ENCODE peak calls at places on chromosomes 12 and 14, in four cellular contexts. One of them, this sample, is unnamed.

GRCh38 chr12:43011383-43011926 is 421.9 kb upstream of the PRICKLE1 start:
- DNase-seq in A549: no peak
- DNase-seq in K562: no peak
- DNase-seq in WTC11: no peak
- DNase-seq in this sample: no peak

GRCh38 chr12:116002890-116003536 is 274.5 kb downstream of the MED13L start:
- DNase-seq in K562: no peak
- DNase-seq in WTC11: no peak
- DNase-seq in A549: no peak
- DNase-seq in this sample: no peak

GRCh38 chr12:1978078-1978477 is 26.2 kb downstream of the DCP1B start:
- DNase-seq in WTC11: no peak
- DNase-seq in A549: no peak
- DNase-seq in K562: no peak
- DNase-seq in this sample: no peak

GRCh38 chr12:42135264-42135814 is 9.3 kb downstream of the GXYLT1 start:
- DNase-seq in WTC11: no peak
- DNase-seq in A549: no peak
- DNase-seq in K562: no peak
- DNase-seq in this sample: no peak

GRCh38 chr12:57620936-57621496 is 9.8 kb downstream of the ARHGEF25 start:
- DNase-seq in K562: no peak
- DNase-seq in WTC11: no peak
- DNase-seq in A549: no peak
- DNase-seq in this sample: no peak

GRCh38 chr14:34266344-34266743 is 195.7 kb downstream of the SPTSSA start:
- DNase-seq in A549: no peak
- DNase-seq in WTC11: no peak
- DNase-seq in K562: no peak
- DNase-seq in this sample: no peak

GRCh38 chr12:68617160-68617926 is 6.6 kb downstream of the RAP1B start:
- DNase-seq in A549: no peak
- DNase-seq in WTC11: no peak
- DNase-seq in K562: no peak
- DNase-seq in this sample: no peak

GRCh38 chr14:103078860-103079587 is 5.0 kb upstream of the LBHD2 start:
- DNase-seq in K562: no peak
- DNase-seq in WTC11: no peak
- DNase-seq in A549: no peak
- DNase-seq in this sample: no peak

GRCh38 chr12:28024231-28024995 is 51.9 kb upstream of the PTHLH start:
- DNase-seq in WTC11: no peak
- DNase-seq in K562: no peak
- DNase-seq in A549: no peak
- DNase-seq in this sample: no peak

GRCh38 chr14:104776961-104777807 is 18.4 kb downstream of the AKT1 start:
- DNase-seq in WTC11: peak
- DNase-seq in K562: no peak
- DNase-seq in A549: no peak
- DNase-seq in this sample: no peak

GRCh38 chr14:79581912-79582576 is 629.3 kb downstream of the DIO2 start:
- DNase-seq in WTC11: no peak
- DNase-seq in A549: no peak
- DNase-seq in K562: no peak
- DNase-seq in this sample: no peak

GRCh38 chr14:79476552-79476951 is 734.8 kb downstream of the DIO2 start:
- DNase-seq in K562: no peak
- DNase-seq in A549: no peak
- DNase-seq in WTC11: no peak
- DNase-seq in this sample: no peak

GRCh38 chr12:128455849-128456248 is 188.9 kb downstream of the TMEM132C start:
- DNase-seq in K562: no peak
- DNase-seq in A549: no peak
- DNase-seq in WTC11: no peak
- DNase-seq in this sample: no peak

GRCh38 chr12:21769311-21769710 is 5.2 kb downstream of the KCNJ8 start:
- DNase-seq in WTC11: no peak
- DNase-seq in K562: no peak
- DNase-seq in A549: no peak
- DNase-seq in this sample: no peak

DNA sequence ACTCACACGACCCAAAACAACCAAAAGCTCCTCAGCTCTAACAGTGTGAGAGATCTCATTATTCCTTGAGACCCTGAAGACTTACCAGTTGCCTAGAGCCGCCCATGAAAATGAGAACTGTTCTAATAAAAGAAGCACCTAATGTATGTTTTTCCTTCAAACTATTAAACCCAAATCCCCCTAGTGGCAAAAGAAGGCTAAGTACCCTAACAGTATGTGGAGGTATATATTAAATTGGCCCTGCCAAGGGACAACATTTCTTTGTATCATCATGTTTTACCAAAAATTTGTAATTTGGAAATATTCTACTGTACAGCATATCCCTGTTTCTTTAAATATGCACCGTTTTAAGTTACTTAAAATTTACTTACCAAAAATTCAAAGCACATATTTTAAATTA is 38.0 kb upstream of the PPFIA2 start:
- DNase-seq in K562: no peak
- DNase-seq in WTC11: no peak
- DNase-seq in A549: peak
- DNase-seq in this sample: peak
- TF ChIP-seq NR3C1 in K562: no peak
- TF ChIP-seq NR3C1 in WTC11: no peak
- TF ChIP-seq NR3C1 in A549: no peak
- TF ChIP-seq NR3C1 in this sample: no peak

GRCh38 chr12:76876696-76877229 is 2.1 kb downstream of the CSRP2 start:
- DNase-seq in K562: no peak
- DNase-seq in A549: no peak
- DNase-seq in WTC11: no peak
- DNase-seq in this sample: no peak

GRCh38 chr12:76880156-76881023 is 1.6 kb upstream of the CSRP2 start:
- DNase-seq in K562: no peak
- DNase-seq in A549: no peak
- DNase-seq in WTC11: no peak
- DNase-seq in this sample: peak

GRCh38 chr12:76879710-76880025 is 849 bp upstream of the CSRP2 start:
- DNase-seq in A549: no peak
- DNase-seq in K562: no peak
- DNase-seq in WTC11: no peak
- DNase-seq in this sample: no peak

GRCh38 chr12:76878899-76879709 is at the start of gene CSRP2:
- DNase-seq in A549: peak
- DNase-seq in K562: peak
- DNase-seq in WTC11: peak
- DNase-seq in this sample: peak

GRCh38 chr12:76878045-76878898 is 547 bp downstream of the CSRP2 start:
- DNase-seq in A549: peak
- DNase-seq in K562: peak
- DNase-seq in WTC11: peak
- DNase-seq in this sample: peak
- TF ChIP-seq NR3C1 in A549: no peak
- TF ChIP-seq NR3C1 in K562: no peak
- TF ChIP-seq NR3C1 in WTC11: no peak
- TF ChIP-seq NR3C1 in this sample: no peak

DNA sequence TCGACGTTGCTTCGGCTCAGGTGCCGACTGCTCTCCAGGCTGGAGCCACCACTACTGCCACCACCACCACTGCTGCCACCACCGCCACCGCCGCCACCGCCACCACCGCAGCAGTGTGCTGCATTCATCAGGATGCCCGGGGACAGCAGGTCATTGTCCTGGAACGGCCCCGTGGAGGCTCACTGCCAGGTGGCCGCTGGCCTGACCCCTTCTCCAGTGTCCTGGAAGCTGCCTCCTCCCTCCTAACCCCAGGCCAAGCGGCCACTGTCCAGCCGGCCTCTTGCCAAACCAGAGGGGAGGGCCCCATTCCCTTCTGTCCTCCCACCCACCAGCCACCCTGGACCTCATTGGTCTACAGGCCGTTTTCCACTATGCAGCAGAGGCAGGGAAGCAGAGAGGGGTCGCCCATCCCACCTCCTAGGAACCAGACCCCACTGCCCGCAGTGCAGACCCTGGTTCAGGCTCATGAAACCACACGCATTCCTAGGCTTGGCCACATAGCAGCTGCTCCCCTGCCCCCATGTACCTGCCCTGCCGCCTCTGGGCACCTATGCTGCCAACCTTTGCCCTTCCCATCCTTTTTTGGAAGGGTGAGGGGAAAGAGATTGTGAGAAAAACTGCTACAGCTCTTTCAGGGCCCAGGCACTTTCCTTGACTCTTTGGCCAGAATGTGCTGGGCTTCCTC is 15.2 kb downstream of the ARL6IP4 start:
- DNase-seq in WTC11: no peak
- DNase-seq in K562: no peak
- DNase-seq in A549: no peak
- DNase-seq in this sample: no peak
- TF ChIP-seq NR3C1 in WTC11: no peak
- TF ChIP-seq NR3C1 in K562: no peak
- TF ChIP-seq NR3C1 in A549: no peak
- TF ChIP-seq NR3C1 in this sample: no peak

GRCh38 chr12:131084341-131085011 is 130.8 kb downstream of the ADGRD1 start:
- DNase-seq in K562: no peak
- DNase-seq in A549: no peak
- DNase-seq in WTC11: peak
- DNase-seq in this sample: no peak
- TF ChIP-seq NR3C1 in K562: no peak
- TF ChIP-seq NR3C1 in A549: no peak
- TF ChIP-seq NR3C1 in WTC11: no peak
- TF ChIP-seq NR3C1 in this sample: no peak

GRCh38 chr12:107474639-107475539 is 210.7 kb upstream of the PWP1 start:
- DNase-seq in K562: no peak
- DNase-seq in WTC11: no peak
- DNase-seq in A549: no peak
- DNase-seq in this sample: no peak
- TF ChIP-seq NR3C1 in K562: no peak
- TF ChIP-seq NR3C1 in WTC11: no peak
- TF ChIP-seq NR3C1 in A549: no peak
- TF ChIP-seq NR3C1 in this sample: no peak